ENCODE peak calls at places on chromosomes 5 and 9, in five cellular contexts. F is HCT116, J is neuronal stem cell, A is PC-3, G is SK-N-SH. M is an unnamed sample.

GRCh38 chr9:81028504-81028903 is 660.8 kb downstream of the TLE1 start:
- DNase-seq in F (peak; percentile 42), J (no peak), A (peak; percentile 91), G (no peak), M (no peak)

GRCh38 chr9:126111556-126111955 is 215.1 kb upstream of the MVB12B start:
- DNase-seq in F (no peak), J (no peak), A (no peak), G (no peak), M (no peak)

GRCh38 chr5:1917830-1918487 is 35.2 kb upstream of the IRX4 start:
- DNase-seq in F (no peak), J (no peak), A (peak; percentile 26), G (no peak), M (no peak)

GRCh38 chr5:82754347-82754746 is 322.8 kb downstream of the TMEM167A start:
- DNase-seq in F (no peak), J (no peak), A (peak; percentile 75), G (no peak), M (no peak)

GRCh38 chr5:149878371-149878770 is 66.2 kb downstream of the PDE6A start:
- DNase-seq in F (no peak), J (no peak), A (no peak), G (no peak), M (no peak)

GRCh38 chr5:147507480-147508126 is 2.3 kb downstream of the DPYSL3 start:
- DNase-seq in F (no peak), J (no peak), A (peak; percentile 21), G (no peak), M (no peak)

GRCh38 chr5:26622947-26623346 is 415.4 kb downstream of the CDH9 start:
- DNase-seq in F (no peak), J (no peak), A (no peak), G (no peak), M (no peak)

GRCh38 chr5:1255081-1255561 is 29.9 kb downstream of the SLC6A18 start:
- DNase-seq in F (no peak), J (no peak), A (no peak), G (no peak), M (peak; percentile 51)

GRCh38 chr5:113152053-113152452 is 175.5 kb downstream of the DCP2 start:
- DNase-seq in F (no peak), J (no peak), A (no peak), G (no peak), M (no peak)

GRCh38 chr5:156473271-156473935 is 146.4 kb downstream of the SGCD start:
- DNase-seq in F (no peak), J (no peak), A (no peak), G (no peak), M (no peak)

GRCh38 chr5:4540375-4541173 is 599.6 kb upstream of the ADAMTS16 start:
- DNase-seq in F (no peak), J (no peak), A (no peak), G (no peak), M (no peak)

GRCh38 chr9:109282302-109282701 is 38.6 kb downstream of the EPB41L4B start:
- DNase-seq in F (no peak), J (no peak), A (no peak), G (no peak), M (no peak)

GRCh38 chr5:115246361-115246991 is 16.2 kb downstream of the PGGT1B start:
- DNase-seq in F (peak; percentile 35), J (peak; percentile 26), A (peak; percentile 71), G (peak; percentile 42), M (peak; percentile 61)

GRCh38 chr9:135736265-135736978 is 34.4 kb downstream of the KCNT1 start:
- DNase-seq in F (no peak), J (no peak), A (no peak), G (peak; percentile 74), M (no peak)

GRCh38 chr5:74685979-74686631 is 1.1 kb downstream of the HEXB start:
- DNase-seq in F (no peak), J (no peak), A (peak; percentile 6), G (peak; percentile 21), M (peak; percentile 48)

GRCh38 chr5:115179959-115180709 is 10.4 kb upstream of the TRIM36 start:
- DNase-seq in F (no peak), J (peak; percentile 78), A (peak; percentile 11), G (peak; percentile 94), M (no peak)

GRCh38 chr9:101477736-101478135 is 42.2 kb upstream of the ALDOB start:
- DNase-seq in F (no peak), J (no peak), A (no peak), G (no peak), M (no peak)

GRCh38 chr9:91428431-91428830 is 4.8 kb upstream of the NFIL3 start:
- DNase-seq in F (no peak), J (no peak), A (no peak), G (no peak), M (no peak)

GRCh38 chr5:33997331-33997983 is 10.4 kb downstream of the AMACR start:
- DNase-seq in F (peak; percentile 19), J (no peak), A (peak; percentile 88), G (peak; percentile 58), M (peak; percentile 40)

GRCh38 chr5:76401801-76402250 is 1.3 kb upstream of the IQGAP2 start:
- DNase-seq in F (no peak), J (no peak), A (no peak), G (no peak), M (peak; percentile 85)

GRCh38 chr9:110114086-110114887 is 93.7 kb downstream of the C9orf152 start:
- DNase-seq in F (no peak), J (no peak), A (no peak), G (no peak), M (no peak)

GRCh38 chr5:4233671-4234070 is 638.0 kb downstream of the IRX1 start:
- DNase-seq in F (no peak), J (no peak), A (no peak), G (no peak), M (no peak)

DNA sequence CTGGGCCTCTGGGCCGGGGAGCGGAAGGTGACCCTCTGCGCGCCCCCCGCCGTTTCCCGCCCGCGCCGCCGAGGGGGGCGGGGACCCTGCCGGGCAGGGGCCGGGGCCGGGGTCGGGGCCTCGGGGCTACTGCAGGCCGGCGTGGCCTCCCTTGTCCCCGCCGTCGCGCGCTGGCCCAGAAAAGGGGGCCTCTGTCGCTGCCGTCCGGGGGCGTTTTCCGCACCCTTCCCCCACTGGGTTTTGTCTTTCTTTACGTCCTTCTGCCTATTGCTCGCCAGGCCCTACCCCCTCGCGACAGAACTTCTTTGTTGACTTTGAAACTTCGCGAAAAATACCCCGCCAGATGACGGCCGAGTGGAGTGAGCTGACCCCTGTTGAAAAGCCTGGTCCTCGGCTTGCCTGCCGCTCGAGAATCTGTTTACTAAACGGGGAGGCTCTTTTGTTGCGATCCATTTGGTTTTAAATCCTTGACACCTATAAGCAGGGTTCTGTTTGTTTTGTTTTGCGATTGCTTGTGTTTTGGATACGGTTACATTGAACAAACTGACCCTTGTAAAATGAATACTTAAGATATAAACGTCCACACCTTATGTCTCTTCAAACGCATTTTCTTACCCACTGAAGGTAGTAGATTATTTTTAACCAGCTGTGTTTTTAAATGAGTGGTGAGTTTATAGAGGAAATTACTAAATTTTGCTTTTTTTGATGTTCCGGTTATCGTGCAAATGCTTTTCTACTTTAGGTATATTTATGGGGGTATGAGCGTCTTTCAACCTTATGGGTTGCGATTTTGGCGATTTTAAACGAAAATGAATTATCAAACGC is 765 bp downstream of the MARCHF6 start:
- DNase-seq in F (no peak), J (peak; percentile 54), A (peak; percentile 69), G (no peak), M (peak; percentile 62)
- H3K4me1 ChIP-seq in F (peaks cover 20% of the 10 kb centered on the region), J (peaks cover 17% of the 10 kb centered on the region), A (peaks cover 26% of the 10 kb centered on the region), G (no peaks in the 10 kb centered on the region), M (peaks cover 40% of the 10 kb centered on the region)

DNA sequence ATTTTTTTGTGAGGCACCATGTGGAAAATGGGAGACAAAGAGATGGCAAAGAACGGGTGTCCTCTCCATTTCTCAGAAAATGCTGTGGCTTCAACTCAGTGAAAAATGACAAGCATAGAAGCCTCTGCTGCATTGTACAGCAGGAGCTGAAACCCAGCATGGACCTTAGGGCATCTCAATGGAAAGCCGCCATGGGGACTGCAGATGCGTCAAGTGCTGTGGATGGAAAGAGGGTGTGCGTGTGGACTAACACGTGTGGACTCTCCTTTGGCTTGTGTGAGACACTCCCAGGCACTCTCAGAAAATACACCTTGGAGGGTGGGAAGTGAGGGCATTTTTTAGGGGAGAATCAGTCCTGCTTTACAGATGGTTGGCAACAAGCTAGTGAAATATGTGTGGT is 2.2 kb upstream of the GLRX start:
- DNase-seq in F (no peak), J (no peak), A (no peak), G (no peak), M (no peak)
- H2AFZ ChIP-seq in F (peak overlapping the region; percentile 87), J (peak overlapping the region; percentile 95), A (peak overlapping the region; percentile 71), G (no peak overlapping the region), M (peak overlapping the region; percentile 92)

DNA sequence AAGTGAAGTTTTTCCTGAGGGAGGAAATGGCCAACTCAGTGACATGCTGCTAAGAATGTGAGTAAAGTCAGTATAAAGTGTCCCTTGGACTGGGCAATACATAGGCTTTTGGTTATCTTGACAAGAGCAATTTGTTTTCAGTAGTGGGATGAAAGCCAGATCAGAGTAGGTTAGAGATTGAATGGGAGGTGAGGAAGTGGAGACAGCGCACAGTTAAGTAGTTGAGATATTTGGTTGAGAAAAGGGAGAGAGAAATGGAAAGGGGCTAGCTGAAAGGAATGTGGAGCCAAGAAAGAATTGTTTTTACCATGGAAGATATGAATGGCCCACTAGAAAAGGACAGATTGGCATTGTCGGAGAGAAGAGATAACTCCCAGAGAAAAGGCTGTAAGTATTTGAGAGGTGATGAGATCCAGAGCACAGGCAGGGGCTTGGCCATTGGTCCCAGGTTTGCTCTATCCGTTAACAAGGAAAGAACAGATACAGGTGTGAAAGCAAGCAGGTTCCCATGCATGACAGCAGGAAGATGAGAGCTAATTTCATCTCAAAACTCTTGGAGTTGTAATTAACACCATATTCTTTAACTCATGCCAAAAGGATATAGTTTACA is 392.0 kb downstream of the NR2F1-AS1 start:
- DNase-seq in F (no peak), J (no peak), A (no peak), G (no peak), M (no peak)
- H3K4me2 ChIP-seq in F (peak overlapping the region; percentile 54), J (no peak overlapping the region), A (peak overlapping the region; percentile 50), G (peak overlapping the region; percentile 5), M (no peak overlapping the region)

GRCh38 chr5:98927988-98928801 is 612 bp downstream of the CHD1 start:
- DNase-seq in F (no peak), J (peak; percentile 53), A (peak; percentile 55), G (peak; percentile 82), M (peak; percentile 32)

GRCh38 chr5:98929123-98929981 is 545 bp upstream of the CHD1 start:
- DNase-seq in F (peak; percentile 90), J (peak; percentile 86), A (peak; percentile 96), G (peak; percentile 80), M (peak; percentile 80)

GRCh38 chr5:98929982-98930355 is 1.2 kb upstream of the CHD1 start:
- DNase-seq in F (no peak), J (no peak), A (no peak), G (no peak), M (no peak)

GRCh38 chr5:98928802-98929122 is at the start of gene CHD1:
- DNase-seq in F (peak; percentile 91), J (peak; percentile 97), A (peak; percentile 99), G (peak; percentile 93), M (peak; percentile 94)

DNA sequence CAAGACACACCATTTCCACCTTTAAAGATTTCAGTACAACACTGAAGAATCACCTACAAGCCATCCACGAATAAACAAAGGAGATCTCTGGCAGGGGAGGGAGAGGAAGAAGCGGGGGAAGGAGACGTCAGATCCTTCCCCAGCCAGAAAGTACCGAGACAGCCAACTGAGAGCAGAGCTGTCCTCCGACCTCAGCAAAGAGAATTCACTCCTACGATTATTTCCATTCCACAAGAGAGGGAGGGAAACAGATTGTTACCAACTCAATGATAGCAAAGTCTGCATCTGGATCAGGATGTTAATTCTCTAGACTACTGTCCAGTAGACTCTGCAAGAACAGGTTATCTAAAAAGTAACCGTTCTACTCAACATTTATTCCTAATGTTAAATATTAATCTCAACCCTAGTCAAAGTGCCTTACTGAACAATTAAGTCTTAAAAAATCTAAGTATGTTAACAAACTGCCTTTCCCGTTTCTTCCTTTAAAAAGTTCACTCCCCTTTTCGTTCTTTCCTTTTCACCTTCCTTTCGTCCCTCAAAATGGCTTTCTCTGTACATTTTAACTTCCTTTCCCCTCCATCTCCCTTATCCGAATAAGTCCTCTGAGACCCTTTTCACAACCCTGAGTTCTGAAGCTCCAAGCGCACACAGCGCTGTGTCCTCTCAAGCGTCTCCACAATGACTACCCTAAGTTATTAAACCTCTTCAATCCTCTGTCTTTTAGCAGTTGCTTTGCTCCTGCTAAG is 1.4 kb downstream of the CHD1 start:
- DNase-seq in F (no peak), J (peak; percentile 21), A (peak; percentile 71), G (peak; percentile 30), M (peak; percentile 18)
- H3K4me1 ChIP-seq in F (peaks cover 12% of the 10 kb centered on the region), J (peaks cover 13% of the 10 kb centered on the region), A (peaks cover 21% of the 10 kb centered on the region), G (peaks cover 12% of the 10 kb centered on the region), M (peaks cover 4% of the 10 kb centered on the region)

M was measured in OCI-LY7.